ENCODE peak calls at places on chromosomes 1 and 21, in four cellular contexts. L is fibroblast of lung, Z is MCF 10A, U is GM12865. H is an unnamed sample.

GRCh38 chr21:29538115-29538514 is 239.4 kb downstream of the BACH1 start:
- DNase-seq in L (peak; percentile 77), Z (no peak), U (no peak), H (no peak)

GRCh38 chr1:200670215-200671118 is 760 bp upstream of the DDX59 start:
- DNase-seq in L (peak; percentile 73), Z (peak; percentile 14), U (peak; percentile 82), H (no peak)

GRCh38 chr1:24391882-24392603 is 21.5 kb downstream of the STPG1 start:
- DNase-seq in L (peak; percentile 39), Z (peak; percentile 71), U (peak; percentile 91), H (peak; percentile 73)

GRCh38 chr21:45220106-45220505 is 67.6 kb downstream of the POFUT2 start:
- DNase-seq in L (no peak), Z (peak; percentile 29), U (no peak), H (no peak)

GRCh38 chr1:39675220-39675619 is 3.3 kb upstream of the NT5C1A start:
- DNase-seq in L (no peak), Z (peak; percentile 94), U (no peak), H (no peak)

GRCh38 chr1:228336308-228337030 is 70.2 kb downstream of the TRIM11 start:
- DNase-seq in L (no peak), Z (no peak), U (no peak), H (no peak)

GRCh38 chr1:37945743-37946702 is 830 bp downstream of the INPP5B start:
- DNase-seq in L (peak; percentile 85), Z (no peak), U (no peak), H (no peak)

GRCh38 chr1:50975436-50975835 is 5.4 kb downstream of the CDKN2C start:
- DNase-seq in L (no peak), Z (no peak), U (no peak), H (no peak)

GRCh38 chr1:181124206-181124825 is 35.8 kb downstream of the IER5 start:
- DNase-seq in L (no peak), Z (no peak), U (no peak), H (no peak)

GRCh38 chr1:87329051-87329755 is 523 bp downstream of the LMO4 start:
- DNase-seq in L (peak; percentile 50), Z (peak; percentile 63), U (peak; percentile 66), H (peak; percentile 68)

GRCh38 chr21:26883768-26884167 is 38.6 kb upstream of the ADAMTS1 start:
- DNase-seq in L (no peak), Z (no peak), U (no peak), H (no peak)

GRCh38 chr1:87928623-87929022 is 599.9 kb downstream of the LMO4 start:
- DNase-seq in L (no peak), Z (no peak), U (no peak), H (no peak)

GRCh38 chr1:72202761-72203160 is 79.6 kb downstream of the NEGR1 start:
- DNase-seq in L (peak; percentile 6), Z (no peak), U (no peak), H (no peak)

GRCh38 chr1:152107984-152108898 is 7.0 kb downstream of the TCHH start:
- DNase-seq in L (peak; percentile 55), Z (no peak), U (no peak), H (no peak)

GRCh38 chr1:103218369-103218768 is 110.0 kb upstream of the COL11A1 start:
- DNase-seq in L (no peak), Z (no peak), U (no peak), H (no peak)

GRCh38 chr1:176954242-176954641 is 210.3 kb downstream of the ASTN1 start:
- DNase-seq in L (no peak), Z (peak; percentile 32), U (no peak), H (no peak)
- TF ChIP-seq CTCF in L (no peak), Z (peak; percentile 20), U (peak; percentile 7), H (no peak)

GRCh38 chr21:38533887-38534286 is 35.6 kb upstream of the ERG start:
- DNase-seq in L (peak; percentile 6), Z (no peak), U (no peak), H (no peak)
- TF ChIP-seq CTCF in L (no peak), Z (no peak), U (no peak), H (no peak)

GRCh38 chr1:31715873-31716220 is 12.0 kb upstream of the COL16A1 start:
- DNase-seq in L (no peak), Z (no peak), U (no peak), H (no peak)
- TF ChIP-seq CTCF in L (no peak), Z (no peak), U (no peak), H (no peak)

GRCh38 chr1:119141020-119141424 is 569 bp upstream of the WARS2 start:
- DNase-seq in L (no peak), Z (peak; percentile 47), U (peak; percentile 56), H (no peak)
- TF ChIP-seq CTCF in L (peak; percentile 20), Z (no peak), U (peak; percentile 35), H (peak; percentile 11)

DNA sequence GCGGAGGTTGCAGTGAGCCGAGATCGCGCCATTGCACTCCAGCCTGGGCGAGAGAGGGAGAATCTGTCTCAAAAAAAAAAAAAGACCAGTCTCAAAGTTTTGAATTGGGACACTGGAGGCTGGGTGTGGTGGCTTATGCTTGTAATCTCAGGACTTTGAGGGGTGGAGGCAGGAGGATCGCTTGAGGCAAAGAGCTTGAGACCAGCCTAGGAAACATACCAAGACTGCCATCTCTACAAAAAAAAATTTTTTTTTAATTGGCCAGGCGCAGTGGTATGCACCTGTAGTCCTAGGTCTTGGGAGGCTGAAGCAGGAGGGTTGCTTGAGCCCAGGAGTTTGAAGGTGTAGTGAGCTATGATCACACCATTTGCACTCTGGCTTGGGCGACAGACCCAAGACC is 3.9 kb downstream of the ZBTB8B start:
- DNase-seq in L (no peak), Z (no peak), U (no peak), H (no peak)
- TF ChIP-seq CTCF in L (no peak), Z (no peak), U (no peak), H (no peak)

GRCh38 chr1:26387447-26387846 is 14.9 kb upstream of the ZNF683 start:
- DNase-seq in L (peak; percentile 59), Z (peak; percentile 95), U (no peak), H (no peak)

GRCh38 chr1:26389604-26390247 is 17.2 kb upstream of the ZNF683 start:
- DNase-seq in L (no peak), Z (no peak), U (no peak), H (no peak)

GRCh38 chr1:26388791-26389445 is 16.4 kb upstream of the ZNF683 start:
- DNase-seq in L (no peak), Z (no peak), U (no peak), H (no peak)

DNA sequence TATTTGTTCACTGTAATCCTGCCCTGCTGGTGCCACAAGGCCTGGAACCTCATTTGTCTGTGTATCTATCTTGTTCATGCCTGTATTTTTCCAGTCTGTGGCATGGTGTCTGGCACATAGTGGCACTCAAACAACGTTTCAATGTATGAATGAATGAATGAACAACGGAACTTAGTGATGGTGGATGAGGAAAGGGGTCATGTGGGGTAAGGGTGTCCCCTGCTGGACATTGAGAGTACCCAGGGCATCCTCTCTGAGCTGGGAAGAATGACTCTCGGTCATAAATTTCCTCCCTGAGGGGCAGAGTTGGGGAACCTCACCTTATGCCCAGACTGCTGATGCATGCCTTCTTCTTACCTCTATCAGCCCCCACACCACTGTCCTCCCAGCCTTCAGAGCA is 18.9 kb upstream of the ZNF683 start:
- DNase-seq in L (peak; percentile 45), Z (peak; percentile 78), U (peak; percentile 46), H (peak; percentile 42)
- TF ChIP-seq CTCF in L (peak; percentile 92), Z (peak; percentile 91), U (peak; percentile 61), H (peak; percentile 25)